ENCODE peak calls at places on chromosomes 13 and 19, in six cellular contexts. Q, K, L, V, D and P are unnamed samples.

GRCh38 chr19:391199-391557 is 17.8 kb downstream of the C2CD4C start:
- DNase-seq in D (no peak), L (no peak), V (no peak), K (no peak), Q (no peak), P (no peak)

GRCh38 chr13:43894438-43894837 is 14.7 kb downstream of the LACC1 start:
- DNase-seq in Q (no peak), D (no peak), V (no peak), L (no peak), K (no peak), P (no peak)

GRCh38 chr13:87810920-87811344 is 139.8 kb downstream of the SLITRK5 start:
- DNase-seq in K (no peak), Q (no peak), D (no peak), L (no peak), V (no peak), P (no peak)

GRCh38 chr19:50844296-50844935 is 10.3 kb upstream of the KLK3 start:
- DNase-seq in Q (peak), D (no peak), V (no peak), L (no peak), K (peak), P (no peak)

GRCh38 chr19:43519436-43520088 is 7.4 kb downstream of the ETHE1 start:
- DNase-seq in Q (peak), L (peak), V (peak), K (peak), D (peak), P (peak)

GRCh38 chr13:44266772-44267171 is 106.9 kb upstream of the SERP2 start:
- DNase-seq in L (no peak), V (no peak), Q (no peak), K (no peak), D (no peak), P (no peak)

GRCh38 chr19:16714702-16715294 is 4.8 kb upstream of the NWD1 start:
- DNase-seq in V (no peak), D (peak), L (no peak), Q (no peak), K (peak), P (peak)

GRCh38 chr19:38979867-38980266 is 4.3 kb upstream of the FBXO17 start:
- DNase-seq in D (no peak), Q (no peak), K (no peak), V (no peak), L (no peak), P (no peak)

GRCh38 chr19:2064788-2065524 is 13.9 kb upstream of the MKNK2 start:
- DNase-seq in K (no peak), L (no peak), Q (no peak), V (no peak), D (peak), P (no peak)

GRCh38 chr19:10719466-10719961 is 1.6 kb downstream of the DNM2 start:
- DNase-seq in Q (no peak), L (no peak), V (no peak), K (no peak), D (no peak), P (no peak)

GRCh38 chr13:111904701-111905608 is 162.0 kb upstream of the SOX1 start:
- DNase-seq in Q (no peak), D (no peak), L (no peak), K (no peak), V (no peak), P (no peak)

GRCh38 chr13:40613192-40613818 is 53.1 kb downstream of the FOXO1 start:
- DNase-seq in Q (no peak), L (no peak), K (no peak), V (no peak), D (no peak), P (peak)

GRCh38 chr13:56622840-56623239 is 517.9 kb upstream of the PRR20A start:
- DNase-seq in L (no peak), K (no peak), Q (no peak), V (no peak), D (no peak), P (no peak)

GRCh38 chr13:39784347-39784746 is 128.9 kb downstream of the COG6 start:
- DNase-seq in L (no peak), K (no peak), Q (no peak), D (peak), V (no peak), P (no peak)

GRCh38 chr19:46981296-46981695 is 38.3 kb upstream of the NPAS1 start:
- DNase-seq in K (no peak), V (no peak), L (no peak), Q (no peak), D (no peak), P (no peak)

GRCh38 chr13:26022538-26023292 is 29.1 kb downstream of the SHISA2 start:
- DNase-seq in D (peak), K (peak), V (peak), L (no peak), Q (peak), P (no peak)

GRCh38 chr13:78816592-78816991 is 157.6 kb upstream of the OBI1 start:
- DNase-seq in Q (no peak), V (no peak), K (no peak), D (no peak), L (no peak), P (no peak)

GRCh38 chr13:45546410-45546765 is 69.2 kb downstream of the ERICH6B start:
- DNase-seq in Q (no peak), K (no peak), L (no peak), V (no peak), D (no peak), P (no peak)

GRCh38 chr13:100883453-100883852 is 208.9 kb upstream of the TMTC4 start:
- DNase-seq in L (no peak), V (no peak), D (no peak), Q (no peak), K (no peak), P (no peak)

GRCh38 chr13:32022292-32022691 is 9.3 kb upstream of the FRY start:
- DNase-seq in Q (no peak), V (no peak), K (no peak), L (no peak), D (no peak), P (no peak)

GRCh38 chr13:113404723-113405471 is 41.0 kb upstream of the GRTP1 start:
- DNase-seq in V (no peak), D (no peak), K (peak), Q (peak), L (no peak), P (no peak)